ENCODE peak calls at places on chromosome 16, in four cellular contexts. M, P, W and Q are unnamed samples.

GRCh38 chr16:72939247-72939646 is 108.7 kb downstream of the ZFHX3 start:
- DNase-seq in M (no peak), W (peak), P (no peak), Q (no peak)

GRCh38 chr16:49116873-49117272 is 164.8 kb downstream of the CBLN1 start:
- DNase-seq in W (no peak), P (no peak), M (no peak), Q (no peak)

GRCh38 chr16:89565256-89565505 is 4.7 kb downstream of the RPL13 start:
- DNase-seq in P (peak), M (no peak), W (no peak), Q (no peak)

GRCh38 chr16:34078697-34079096 is 619.3 kb downstream of the TP53TG3F start:
- DNase-seq in P (peak), M (no peak), W (no peak), Q (no peak)

GRCh38 chr16:89138843-89139520 is 32.6 kb upstream of the CDH15 start:
- DNase-seq in M (peak), W (no peak), P (no peak), Q (no peak)

GRCh38 chr16:29148867-29149272 is 164.0 kb downstream of the LAT start:
- DNase-seq in W (no peak), P (no peak), M (peak), Q (no peak)

GRCh38 chr16:29943846-29944669 is 17.8 kb upstream of the TMEM219 start:
- DNase-seq in M (peak), P (no peak), W (no peak), Q (peak)

GRCh38 chr16:48184681-48185080 is 28.9 kb upstream of the ABCC12 start:
- DNase-seq in W (no peak), M (no peak), P (no peak), Q (no peak)

GRCh38 chr16:56988948-56989945 is at the start of gene NLRC5:
- DNase-seq in M (peak), P (peak), W (peak), Q (peak)

GRCh38 chr16:58464047-58464915 is 35.7 kb upstream of the NDRG4 start:
- DNase-seq in P (no peak), W (no peak), M (no peak), Q (no peak)

GRCh38 chr16:23587726-23588125 is 8.4 kb downstream of the NDUFAB1 start:
- DNase-seq in M (no peak), W (no peak), P (no peak), Q (no peak)

GRCh38 chr16:30703971-30704370 is 5.0 kb downstream of the SRCAP start:
- DNase-seq in M (no peak), P (no peak), W (no peak), Q (no peak)

GRCh38 chr16:49560018-49560830 is 186.6 kb downstream of the C16orf78 start:
- DNase-seq in P (no peak), M (no peak), W (no peak), Q (peak)

GRCh38 chr16:74743668-74744299 is 30.8 kb downstream of the FA2H start:
- DNase-seq in W (no peak), P (no peak), M (no peak), Q (peak)

GRCh38 chr16:80509872-80510271 is 30.9 kb upstream of the DYNLRB2 start:
- DNase-seq in M (no peak), W (no peak), P (peak), Q (no peak)

GRCh38 chr16:87608400-87608985 is 6.2 kb downstream of the JPH3 start:
- DNase-seq in P (peak), W (no peak), M (peak), Q (peak)

GRCh38 chr16:86884256-86884655 is 305.9 kb downstream of the FOXL1 start:
- DNase-seq in P (no peak), W (no peak), M (no peak), Q (no peak)

GRCh38 chr16:23207485-23207884 is 24.9 kb downstream of the SCNN1G start:
- DNase-seq in W (no peak), M (no peak), P (no peak), Q (no peak)

GRCh38 chr16:88804552-88805339 is 1.2 kb downstream of the CDT1 start:
- DNase-seq in M (peak), P (peak), W (no peak), Q (no peak)

GRCh38 chr16:64397042-64397441 is 724.8 kb downstream of the CDH11 start:
- DNase-seq in P (no peak), M (no peak), W (no peak), Q (no peak)

GRCh38 chr16:79334127-79334526 is 266.4 kb downstream of the MAF start:
- DNase-seq in W (no peak), M (no peak), P (peak), Q (peak)

GRCh38 chr16:56589141-56590039 is at the start of gene MT3:
- DNase-seq in P (no peak), M (no peak), W (no peak), Q (peak)

GRCh38 chr16:31072540-31073072 is 1.4 kb downstream of the ZNF668 start:
- DNase-seq in M (no peak), P (peak), W (no peak), Q (no peak)

GRCh38 chr16:54326266-54326662 is 39.7 kb upstream of the IRX3 start:
- DNase-seq in M (no peak), W (no peak), P (no peak), Q (peak)

GRCh38 chr16:69924777-69925191 is 26.4 kb upstream of the CLEC18A start:
- DNase-seq in W (no peak), M (peak), P (no peak), Q (peak)

GRCh38 chr16:396605-397004 is 394 bp upstream of the NME4 start:
- DNase-seq in M (peak), P (peak), W (no peak), Q (peak)

GRCh38 chr16:69131167-69131748 is 1.1 kb downstream of the CHTF8 start:
- DNase-seq in W (no peak), P (peak), M (peak), Q (peak)

GRCh38 chr16:56600398-56600999 is 7.9 kb upstream of the MT2A start:
- DNase-seq in W (no peak), P (peak), M (no peak), Q (peak)

GRCh38 chr16:14018848-14019247 is 52.3 kb upstream of the MRTFB start:
- DNase-seq in M (no peak), P (no peak), W (no peak), Q (no peak)

GRCh38 chr16:81266680-81267095 is 28.2 kb downstream of the BCO1 start:
- DNase-seq in W (no peak), P (peak), M (no peak), Q (no peak)

GRCh38 chr16:65120811-65121721 is 797 bp downstream of the CDH11 start:
- DNase-seq in M (peak), W (no peak), P (no peak), Q (peak)

GRCh38 chr16:49048557-49048956 is 233.1 kb downstream of the CBLN1 start:
- DNase-seq in P (no peak), M (no peak), W (no peak), Q (no peak)

GRCh38 chr16:57462978-57463362 is 491 bp downstream of the POLR2C start:
- DNase-seq in W (no peak), P (peak), M (no peak), Q (no peak)

GRCh38 chr16:12150600-12150999 is 174.1 kb downstream of the SNX29 start:
- DNase-seq in P (peak), W (no peak), M (no peak), Q (no peak)

GRCh38 chr16:28924762-28925385 is at the start of gene RABEP2:
- DNase-seq in P (peak), M (peak), W (peak), Q (peak)

GRCh38 chr16:82092711-82093110 is 57.7 kb downstream of the HSD17B2 start:
- DNase-seq in M (no peak), P (no peak), W (no peak), Q (no peak)

GRCh38 chr16:87806246-87806607 is 40.4 kb upstream of the KLHDC4 start:
- DNase-seq in W (no peak), M (no peak), P (peak), Q (no peak)

GRCh38 chr16:73023752-73024570 is 24.0 kb downstream of the ZFHX3 start:
- DNase-seq in P (no peak), W (no peak), M (no peak), Q (no peak)

DNA sequence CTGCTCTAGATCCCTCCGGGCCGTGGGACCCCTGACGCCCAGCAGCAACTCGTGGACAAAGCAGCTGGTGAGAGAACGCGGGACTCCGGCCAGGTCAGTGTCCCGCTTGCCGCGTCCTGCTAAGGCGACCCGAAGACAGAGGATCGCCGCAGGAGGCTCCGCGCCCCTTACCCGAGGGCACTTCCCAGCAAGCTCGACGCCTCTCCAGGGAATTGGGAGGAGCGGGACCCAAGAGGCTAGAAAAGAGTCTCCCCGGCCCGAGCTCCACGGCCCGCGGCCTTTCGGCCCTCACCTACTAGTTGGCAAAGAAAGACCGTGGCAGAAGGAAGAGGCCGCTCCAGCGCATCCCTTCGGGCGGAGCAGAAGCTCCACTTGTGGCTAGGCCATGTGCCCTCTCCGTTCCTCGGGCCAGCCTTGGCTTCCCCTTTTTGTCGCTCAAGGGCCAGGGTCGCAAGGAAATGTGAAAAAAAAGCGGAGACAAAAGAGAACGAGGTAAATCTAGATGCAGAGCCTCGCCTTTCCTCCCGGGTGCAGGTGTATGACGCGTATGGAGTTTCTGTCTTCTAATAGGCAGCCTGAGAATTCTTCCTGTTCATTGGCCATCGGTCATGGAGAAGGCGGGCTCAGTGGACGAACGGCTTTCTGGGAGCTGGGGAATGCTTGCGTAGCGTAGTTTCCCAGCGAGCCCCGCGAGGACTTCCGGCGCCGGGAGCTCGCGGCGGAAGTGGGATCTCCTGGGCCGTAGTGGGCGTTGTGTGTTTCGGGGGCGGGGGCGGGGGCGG is at the start of gene ZNF213:
- DNase-seq in M (peak), W (peak), P (peak), Q (peak)
- TF ChIP-seq POLR2A in M (peak), W (peak), P (peak), Q (peak)

GRCh38 chr16:11073407-11073806 is 129.0 kb downstream of the CLEC16A start:
- DNase-seq in M (no peak), P (no peak), W (no peak), Q (no peak)

GRCh38 chr16:11071829-11072228 is 127.5 kb downstream of the CLEC16A start:
- DNase-seq in M (no peak), P (no peak), W (no peak), Q (no peak)

GRCh38 chr16:11075163-11075562 is 130.8 kb downstream of the CLEC16A start:
- DNase-seq in W (no peak), M (no peak), P (no peak), Q (no peak)

GRCh38 chr16:11076259-11077018 is 132.1 kb downstream of the CLEC16A start:
- DNase-seq in M (no peak), P (no peak), W (no peak), Q (no peak)

GRCh38 chr16:11072420-11073153 is 128.2 kb downstream of the CLEC16A start:
- DNase-seq in M (no peak), W (no peak), P (no peak), Q (no peak)
- TF ChIP-seq POLR2A in M (no peak), W (no peak), P (no peak), Q (no peak)

GRCh38 chr16:3443108-3444031 is at the start of the genes NAA60 and ZNF597:
- DNase-seq in W (peak), P (peak), M (peak), Q (peak)
- TF ChIP-seq POLR2A in W (peak), P (peak), M (no peak), Q (no peak)

DNA sequence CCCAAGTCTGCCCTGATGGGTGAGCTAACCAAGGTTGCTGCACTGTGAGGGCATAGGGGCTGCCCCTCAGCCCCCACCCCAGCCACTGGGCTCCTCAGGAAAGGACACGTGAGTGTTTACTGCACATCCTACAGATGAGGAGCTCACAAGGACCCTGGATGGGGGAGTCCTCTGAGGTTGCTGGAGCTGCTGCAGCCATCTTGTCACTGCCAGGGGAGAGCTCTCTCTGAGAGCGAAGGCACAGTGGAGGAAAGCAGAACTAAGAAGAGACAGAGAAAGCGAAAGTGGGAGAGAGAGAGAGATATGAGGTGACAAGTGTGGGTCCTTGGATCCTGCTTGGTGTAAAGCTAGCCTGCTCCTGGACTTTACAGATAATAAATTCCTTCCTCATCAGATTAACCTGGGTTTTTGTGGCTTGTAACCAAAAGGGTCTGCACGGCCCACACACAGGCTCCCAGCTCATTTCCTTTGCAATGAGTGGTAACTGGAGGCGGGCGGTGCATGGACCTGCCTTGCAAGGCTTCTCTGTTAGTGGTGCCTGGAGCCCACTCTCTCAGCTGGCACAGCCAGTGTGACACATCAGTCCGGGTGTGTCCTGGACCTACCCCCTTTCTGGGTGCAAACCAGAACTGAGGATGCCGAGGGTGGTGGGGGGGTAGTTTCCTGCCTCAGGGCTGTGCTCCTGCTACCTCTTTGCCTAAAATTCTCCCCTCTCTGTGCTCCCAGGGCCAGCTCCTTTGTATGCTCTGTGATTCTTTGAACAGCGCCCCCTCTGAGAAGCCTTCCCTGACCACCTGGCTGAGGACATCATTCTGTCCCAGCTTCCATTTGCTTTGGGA is 14.2 kb downstream of the SNX20 start:
- DNase-seq in W (no peak), P (peak), M (no peak), Q (no peak)
- TF ChIP-seq POLR2A in W (no peak), P (no peak), M (no peak), Q (no peak)

GRCh38 chr16:2428051-2428786 is 1.0 kb upstream of the CCNF start:
- DNase-seq in P (peak), M (peak), W (no peak), Q (peak)
- TF ChIP-seq POLR2A in P (no peak), M (no peak), W (no peak), Q (no peak)

GRCh38 chr16:67660564-67661028 is at the start of gene PARD6A:
- DNase-seq in W (peak), M (peak), P (peak), Q (peak)
- TF ChIP-seq POLR2A in W (no peak), M (no peak), P (no peak), Q (no peak)

DNA sequence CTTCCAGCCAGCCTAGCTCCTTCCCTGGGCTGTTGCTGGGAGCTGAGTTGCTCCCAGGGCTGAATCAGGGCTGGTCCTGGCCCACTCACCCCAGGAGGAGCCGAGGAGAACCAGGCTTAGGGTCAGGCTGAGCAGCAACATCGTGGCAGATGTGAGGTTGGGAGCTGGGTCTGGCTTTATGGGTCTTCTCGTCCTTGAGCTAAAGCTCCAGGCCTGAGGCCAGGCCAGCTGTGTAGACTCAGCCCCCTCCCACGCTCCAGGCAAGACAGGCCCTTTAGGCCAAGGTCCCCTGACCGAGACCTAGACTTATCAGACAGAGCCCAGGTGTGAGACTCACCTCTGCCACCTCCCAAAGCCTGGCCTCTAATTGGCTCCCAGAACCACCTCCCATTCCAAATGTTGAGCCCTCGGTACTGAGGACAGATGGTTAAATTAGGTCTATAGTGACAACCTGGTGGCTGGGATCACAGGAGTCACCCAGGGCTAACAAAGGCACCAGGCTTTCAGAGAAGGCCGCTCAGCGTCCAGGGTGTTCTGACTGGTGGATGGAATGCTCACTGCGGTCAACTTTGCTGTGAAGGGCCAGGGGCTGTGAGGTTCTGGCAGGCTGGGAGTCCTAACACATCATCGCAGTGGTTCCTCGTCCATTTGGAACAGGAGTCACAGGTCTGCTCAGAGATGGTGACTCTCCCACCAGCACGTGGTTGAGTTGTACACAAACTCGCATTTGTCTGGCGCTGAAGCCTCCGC is at the start of gene CTRL:
- DNase-seq in W (no peak), M (peak), P (no peak), Q (no peak)
- TF ChIP-seq POLR2A in W (no peak), M (no peak), P (no peak), Q (no peak)

GRCh38 chr16:85847681-85848601 is 48.4 kb downstream of the COX4I1 start:
- DNase-seq in W (no peak), M (no peak), P (peak), Q (no peak)
- TF ChIP-seq POLR2A in W (no peak), M (no peak), P (no peak), Q (no peak)